ENCODE peak calls at places on chromosomes 11 and 22, in eight cellular contexts. U, G, W, E, N, K, V and Q are unnamed samples.

GRCh38 chr22:31210830-31211503 is 1.1 kb upstream of the LIMK2 start:
- DNase-seq in N (no peak), E (no peak), W (no peak), V (peak; percentile 69), K (no peak), U (no peak), G (peak; percentile 45), Q (peak; percentile 4)

GRCh38 chr22:48827904-48828555 is 999.6 kb downstream of the BRD1 start:
- DNase-seq in K (no peak), E (no peak), G (no peak), W (no peak), N (no peak), V (no peak), U (no peak), Q (no peak)

GRCh38 chr11:11669447-11669846 is 47.6 kb upstream of the GALNT18 start:
- DNase-seq in V (no peak), K (no peak), W (no peak), E (no peak), G (no peak), U (no peak), N (no peak), Q (no peak)

GRCh38 chr11:63564785-63565350 is 1.7 kb upstream of the PLAAT2 start:
- DNase-seq in V (no peak), U (no peak), E (no peak), W (no peak), N (no peak), G (no peak), K (no peak), Q (no peak)

GRCh38 chr11:82996966-82997606 is 74.6 kb downstream of the RAB30 start:
- DNase-seq in V (no peak), G (no peak), W (no peak), N (no peak), K (no peak), U (no peak), E (no peak), Q (no peak)

GRCh38 chr11:65551572-65552398 is 6.4 kb downstream of the LTBP3 start:
- DNase-seq in E (no peak), U (peak; percentile 74), N (peak; percentile 72), G (no peak), K (no peak), W (peak; percentile 29), V (no peak), Q (peak; percentile 40)

GRCh38 chr11:5364214-5364613 is 12.9 kb downstream of the OR51B6 start:
- DNase-seq in N (no peak), V (peak; percentile 94), E (no peak), K (peak; percentile 87), G (no peak), U (no peak), W (peak; percentile 73), Q (peak; percentile 73)

GRCh38 chr11:60863550-60864521 is 3.5 kb upstream of the ZP1 start:
- DNase-seq in K (no peak), W (no peak), U (peak; percentile 19), E (no peak), N (peak; percentile 15), G (no peak), V (no peak), Q (no peak)

GRCh38 chr11:36354221-36355003 is 58.3 kb downstream of the PRR5L start:
- DNase-seq in N (no peak), E (no peak), G (no peak), K (peak; percentile 47), V (peak; percentile 94), U (no peak), W (peak; percentile 73), Q (no peak)

GRCh38 chr22:20966883-20967696 is at the start of gene AIFM3:
- DNase-seq in V (no peak), U (no peak), G (no peak), W (no peak), K (no peak), E (no peak), N (no peak), Q (no peak)

GRCh38 chr22:38240734-38241252 is 32.0 kb downstream of the TMEM184B start:
- DNase-seq in U (peak; percentile 77), K (peak; percentile 56), G (no peak), V (peak; percentile 85), W (peak; percentile 88), E (no peak), N (no peak), Q (peak; percentile 87)

GRCh38 chr11:65211293-65212105 is 29.8 kb downstream of the CAPN1 start:
- DNase-seq in V (no peak), G (no peak), U (no peak), W (no peak), E (no peak), N (no peak), K (no peak), Q (no peak)

GRCh38 chr11:35539256-35539655 is 13.8 kb upstream of the PAMR1 start:
- DNase-seq in V (peak; percentile 56), K (no peak), W (peak; percentile 50), U (no peak), N (no peak), E (no peak), G (no peak), Q (peak; percentile 79)

GRCh38 chr11:42647993-42648392 is 663.8 kb upstream of the API5 start:
- DNase-seq in G (no peak), W (no peak), E (no peak), K (no peak), U (no peak), N (no peak), V (no peak), Q (no peak)

GRCh38 chr11:67354314-67355022 is 1.1 kb upstream of the POLD4 start:
- DNase-seq in N (peak; percentile 75), W (peak; percentile 97), G (peak; percentile 64), V (peak; percentile 91), U (peak; percentile 82), E (no peak), K (peak; percentile 76), Q (peak; percentile 99)

GRCh38 chr11:105609341-105609781 is 512 bp upstream of the GRIA4 start:
- DNase-seq in G (no peak), U (no peak), E (no peak), W (peak; percentile 18), K (no peak), V (no peak), N (peak; percentile 17), Q (peak; percentile 5)

GRCh38 chr22:46864314-46865051 is 102.0 kb downstream of the TBC1D22A start:
- DNase-seq in E (no peak), W (no peak), G (no peak), K (no peak), V (no peak), U (no peak), N (no peak), Q (no peak)

GRCh38 chr11:71240865-71241691 is 11.3 kb downstream of the SHANK2 start:
- DNase-seq in K (peak; percentile 62), W (peak; percentile 88), U (peak; percentile 68), V (peak; percentile 76), E (no peak), N (peak; percentile 41), G (peak; percentile 43), Q (peak; percentile 93)

GRCh38 chr11:111819161-111820058 is 52.0 kb downstream of the ALG9 start:
- DNase-seq in U (peak; percentile 68), K (peak; percentile 73), E (no peak), G (peak; percentile 30), W (peak; percentile 41), V (peak; percentile 94), N (no peak), Q (peak; percentile 97)

GRCh38 chr11:26134481-26135355 is 197.2 kb upstream of the ANO3 start:
- DNase-seq in E (no peak), N (no peak), K (no peak), U (no peak), V (peak; percentile 3), W (peak; percentile 31), G (no peak), Q (peak; percentile 24)

GRCh38 chr11:125394306-125394705 is 101.8 kb downstream of the FEZ1 start:
- DNase-seq in K (no peak), N (no peak), V (no peak), U (no peak), E (no peak), W (no peak), G (no peak), Q (no peak)

GRCh38 chr11:132099692-132100091 is 729.3 kb downstream of the NTM start:
- DNase-seq in U (no peak), G (no peak), N (no peak), E (no peak), K (no peak), W (no peak), V (no peak), Q (peak; percentile 5)
- TF ChIP-seq CTCF in U (no peak), G (no peak), N (no peak), E (no peak), K (peak; percentile 38), W (peak; percentile 42), V (no peak), Q (peak; percentile 42)

GRCh38 chr11:61955031-61955415 is 4.9 kb downstream of the BEST1 start:
- DNase-seq in K (no peak), U (peak; percentile 80), E (no peak), V (peak; percentile 89), W (peak; percentile 93), G (no peak), N (peak; percentile 71), Q (peak; percentile 91)
- H3K4me3 ChIP-seq in K (peak overlapping the region; percentile 52), U (peak overlapping the region; percentile 63), E (peak overlapping the region; percentile 61), V (peak overlapping the region; percentile 58), W (peak overlapping the region; percentile 52), G (no peak overlapping the region), N (peak overlapping the region; percentile 52), Q (peak overlapping the region; percentile 41)

DNA sequence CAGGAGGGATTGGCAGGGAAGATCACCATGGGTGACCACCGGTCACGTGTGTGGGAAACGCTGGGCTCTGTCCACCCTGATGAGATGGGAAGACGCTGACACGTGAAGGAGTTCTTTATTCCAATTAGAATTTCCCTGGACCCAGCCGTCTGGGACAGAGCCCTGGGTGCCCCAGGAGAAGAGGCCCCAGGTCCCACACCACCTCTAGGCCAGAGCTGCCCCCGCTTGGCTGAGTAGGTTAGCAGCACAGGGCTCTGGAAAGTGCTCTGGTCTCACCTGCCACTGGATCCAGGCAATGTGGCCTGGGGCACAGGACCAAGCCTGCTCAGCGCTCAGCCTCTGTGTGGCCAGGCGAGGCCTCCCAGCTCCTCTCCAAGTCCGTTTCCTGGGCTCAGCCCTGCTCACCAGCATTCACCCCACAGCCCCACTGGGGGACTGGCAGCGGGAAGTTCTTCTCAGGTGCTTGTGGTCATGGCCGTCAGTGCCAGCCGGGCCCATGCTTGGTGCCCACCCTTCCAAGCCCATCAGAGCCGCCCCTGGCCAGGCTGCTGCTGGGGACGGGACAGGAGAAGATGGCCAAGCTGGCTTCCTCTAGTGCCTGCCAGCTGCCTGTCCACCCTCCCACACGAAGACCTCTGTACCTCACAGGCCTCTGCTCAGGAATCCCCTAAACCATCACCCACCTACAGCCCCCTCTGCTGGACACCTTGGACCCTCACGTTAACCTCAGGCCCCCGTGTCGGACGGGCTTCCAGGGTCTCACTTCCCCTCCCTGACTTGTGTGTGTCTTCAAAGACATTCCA is 62.5 kb upstream of the FGF3 start:
- DNase-seq in N (no peak), G (no peak), U (no peak), E (no peak), W (no peak), K (no peak), V (no peak), Q (no peak)
- TF ChIP-seq CTCF in N (no peak), G (no peak), U (no peak), E (no peak), W (peak; percentile 2), K (no peak), V (no peak), Q (no peak)

GRCh38 chr11:29937526-29937925 is 79.3 kb downstream of the KCNA4 start:
- DNase-seq in W (no peak), K (no peak), U (no peak), G (no peak), E (no peak), N (no peak), V (no peak), Q (no peak)

GRCh38 chr11:29934115-29934638 is 82.7 kb downstream of the KCNA4 start:
- DNase-seq in E (no peak), V (no peak), W (no peak), K (no peak), G (no peak), U (peak; percentile 42), N (no peak), Q (no peak)
- H3K4me3 ChIP-seq in E (no peak overlapping the region), V (no peak overlapping the region), W (no peak overlapping the region), K (no peak overlapping the region), G (no peak overlapping the region), U (no peak overlapping the region), N (peak overlapping the region; percentile 11), Q (no peak overlapping the region)